ENCODE peak calls at places on chromosomes 16 and 17, in six cellular contexts. M, T, E, W, G and J are unnamed samples.

GRCh38 chr16:17205279-17206139 is 265.3 kb downstream of the XYLT1 start:
- DNase-seq in M (no peak), T (no peak), E (peak), W (no peak), G (no peak), J (peak)

GRCh38 chr16:10183606-10183959 is 1.4 kb upstream of the GRIN2A start:
- DNase-seq in M (no peak), T (no peak), E (no peak), W (no peak), G (no peak), J (no peak)

GRCh38 chr16:77591347-77591746 is 131.0 kb upstream of the NUDT7 start:
- DNase-seq in M (no peak), T (no peak), E (no peak), W (no peak), G (no peak), J (no peak)

GRCh38 chr17:304461-304860 is 48.1 kb downstream of the RPH3AL start:
- DNase-seq in M (no peak), T (no peak), E (peak), W (no peak), G (no peak), J (no peak)

GRCh38 chr17:10779607-10780006 is 24.3 kb downstream of the TMEM238L start:
- DNase-seq in M (no peak), T (no peak), E (no peak), W (no peak), G (no peak), J (no peak)

GRCh38 chr16:70257391-70257790 is 5.7 kb upstream of the EXOSC6 start:
- DNase-seq in M (no peak), T (no peak), E (peak), W (no peak), G (no peak), J (no peak)

GRCh38 chr17:60390223-60390622 is 1.7 kb downstream of the USP32 start:
- DNase-seq in M (no peak), T (no peak), E (no peak), W (no peak), G (no peak), J (no peak)

GRCh38 chr17:73956595-73957465 is 246.6 kb upstream of the RPL38 start:
- DNase-seq in M (peak), T (peak), E (peak), W (no peak), G (peak), J (peak)

GRCh38 chr16:84449156-84450140 is 55.0 kb downstream of the MEAK7 start:
- DNase-seq in M (no peak), T (no peak), E (no peak), W (no peak), G (no peak), J (no peak)

GRCh38 chr16:86497551-86498021 is 12.7 kb upstream of the FOXF1 start:
- DNase-seq in M (no peak), T (no peak), E (no peak), W (no peak), G (no peak), J (no peak)

GRCh38 chr16:88851616-88852015 is 5.1 kb downstream of the GALNS start:
- DNase-seq in M (no peak), T (no peak), E (no peak), W (no peak), G (no peak), J (no peak)

GRCh38 chr16:53457670-53458069 is 23.4 kb downstream of the RBL2 start:
- DNase-seq in M (no peak), T (no peak), E (no peak), W (peak), G (no peak), J (no peak)

GRCh38 chr17:57523926-57524634 is 221.0 kb downstream of the CCDC182 start:
- DNase-seq in M (no peak), T (peak), E (no peak), W (no peak), G (no peak), J (no peak)

GRCh38 chr17:44607836-44608690 is 48.2 kb upstream of the MEIOC start:
- DNase-seq in M (peak), T (no peak), E (no peak), W (no peak), G (no peak), J (peak)

GRCh38 chr16:24834459-24835335 is 11.1 kb upstream of the SLC5A11 start:
- DNase-seq in M (peak), T (peak), E (peak), W (no peak), G (peak), J (peak)

GRCh38 chr17:59877965-59878364 is 14.8 kb downstream of the TUBD1 start:
- DNase-seq in M (no peak), T (no peak), E (no peak), W (no peak), G (no peak), J (no peak)

GRCh38 chr17:60392845-60393702 is 1.1 kb upstream of the USP32 start:
- DNase-seq in M (peak), T (peak), E (no peak), W (peak), G (no peak), J (no peak)

GRCh38 chr17:28295677-28296578 is 23.1 kb upstream of the TMEM97 start:
- DNase-seq in M (no peak), T (no peak), E (no peak), W (no peak), G (no peak), J (no peak)

GRCh38 chr17:56886288-56886721 is 27.5 kb downstream of the TRIM25 start:
- DNase-seq in M (peak), T (no peak), E (no peak), W (no peak), G (no peak), J (no peak)

GRCh38 chr17:80363120-80363515 is 51.8 kb upstream of the ENDOV start:
- DNase-seq in M (no peak), T (no peak), E (no peak), W (no peak), G (no peak), J (no peak)

GRCh38 chr16:627458-628239 is 3.1 kb upstream of the WFIKKN1 start:
- DNase-seq in M (no peak), T (no peak), E (peak), W (no peak), G (peak), J (no peak)

GRCh38 chr17:48510761-48511604 is 19.8 kb downstream of the HOXB1 start:
- DNase-seq in M (no peak), T (no peak), E (no peak), W (peak), G (no peak), J (no peak)

GRCh38 chr17:3683054-3683511 is 12.9 kb downstream of the P2RX5 start:
- DNase-seq in M (peak), T (peak), E (peak), W (peak), G (peak), J (no peak)

DNA sequence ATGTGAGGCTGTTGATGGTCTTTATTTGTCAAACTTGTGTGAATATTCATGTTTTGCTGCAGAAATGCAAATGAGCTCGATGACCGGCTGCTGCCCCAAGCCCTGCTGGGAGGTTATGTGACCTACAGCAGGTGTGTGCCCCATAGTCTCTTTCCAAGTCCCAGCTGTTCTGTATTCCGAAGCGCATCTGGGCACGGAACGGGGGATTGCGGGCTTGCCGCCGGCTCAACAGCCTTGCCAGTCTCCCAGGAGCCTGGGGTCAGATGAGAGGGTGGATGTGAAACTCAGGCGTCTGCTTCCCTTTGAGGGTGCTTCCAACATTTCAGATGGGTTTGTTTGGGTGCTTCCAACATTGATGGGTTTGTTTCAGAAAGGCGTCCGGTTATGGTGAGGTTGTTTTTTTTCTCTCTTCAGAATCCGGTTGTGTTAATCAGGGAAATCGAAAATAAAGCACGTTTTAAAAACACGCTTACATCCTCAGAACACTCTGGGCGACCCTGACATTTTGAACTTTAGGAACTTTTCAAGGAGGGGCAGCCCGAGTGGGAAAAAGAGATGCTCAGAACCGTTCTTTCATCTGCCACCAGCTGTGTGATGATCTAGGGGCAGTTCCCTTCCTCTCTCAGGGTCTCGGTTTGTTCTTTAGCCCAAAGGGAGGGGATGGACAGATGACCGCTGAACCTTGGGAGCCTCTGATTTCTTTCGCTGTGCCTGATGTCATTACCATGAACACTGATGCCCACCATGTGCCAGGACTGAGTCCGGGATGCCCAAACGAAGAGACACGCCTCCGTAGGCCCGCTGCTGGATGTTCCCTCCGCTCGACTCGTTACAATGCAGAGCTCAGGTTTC is 47.8 kb upstream of the AMZ2 start:
- DNase-seq in M (no peak), T (no peak), E (no peak), W (no peak), G (no peak), J (no peak)
- TF ChIP-seq ZNF274 in M (no peak), T (no peak), E (no peak), W (no peak), G (no peak), J (no peak)

GRCh38 chr16:23482778-23483177 is 27.5 kb downstream of the GGA2 start:
- DNase-seq in M (no peak), T (no peak), E (no peak), W (no peak), G (no peak), J (no peak)
- TF ChIP-seq ZNF274 in M (no peak), T (no peak), E (no peak), W (no peak), G (no peak), J (no peak)

GRCh38 chr16:49483651-49484451 is 110.2 kb downstream of the C16orf78 start:
- DNase-seq in M (no peak), T (no peak), E (no peak), W (no peak), G (no peak), J (no peak)
- TF ChIP-seq ZNF274 in M (no peak), T (no peak), E (no peak), W (no peak), G (no peak), J (no peak)

GRCh38 chr17:33200116-33200515 is 93.0 kb downstream of the ASIC2 start:
- DNase-seq in M (no peak), T (no peak), E (no peak), W (no peak), G (no peak), J (no peak)
- TF ChIP-seq ZNF274 in M (no peak), T (no peak), E (no peak), W (no peak), G (no peak), J (no peak)

GRCh38 chr16:56547120-56547948 is 17.5 kb upstream of the MT4 start:
- DNase-seq in M (no peak), T (no peak), E (peak), W (no peak), G (no peak), J (peak)
- TF ChIP-seq ZNF274 in M (no peak), T (no peak), E (no peak), W (no peak), G (no peak), J (no peak)

GRCh38 chr17:77580531-77580930 is 378.0 kb upstream of the TNRC6C start:
- DNase-seq in M (no peak), T (no peak), E (no peak), W (no peak), G (no peak), J (no peak)

GRCh38 chr17:77579131-77579530 is 379.4 kb upstream of the TNRC6C start:
- DNase-seq in M (no peak), T (no peak), E (no peak), W (no peak), G (no peak), J (no peak)

GRCh38 chr17:77579717-77580116 is 378.8 kb upstream of the TNRC6C start:
- DNase-seq in M (no peak), T (no peak), E (no peak), W (no peak), G (no peak), J (no peak)

GRCh38 chr17:77580956-77581355 is 377.5 kb upstream of the TNRC6C start:
- DNase-seq in M (no peak), T (no peak), E (no peak), W (no peak), G (no peak), J (no peak)

GRCh38 chr17:77581480-77581879 is 377.0 kb upstream of the TNRC6C start:
- DNase-seq in M (no peak), T (no peak), E (no peak), W (no peak), G (no peak), J (no peak)
- TF ChIP-seq ZNF274 in M (no peak), T (no peak), E (no peak), W (no peak), G (no peak), J (no peak)